ENCODE peak calls at places on chromosomes 3 and 15, in six cellular contexts. G, I, P, Y, X and R are unnamed samples.

GRCh38 chr3:11835028-11835639 is 11.6 kb downstream of the TAMM41 start:
- DNase-seq in G (no peak), X (no peak), P (peak; percentile 43), Y (no peak), I (no peak), R (peak; percentile 74)

GRCh38 chr3:160756907-160757623 is 1.0 kb downstream of the PPM1L start:
- DNase-seq in P (no peak), I (peak; percentile 11), Y (no peak), G (no peak), X (peak; percentile 13), R (no peak)

GRCh38 chr3:171862993-171863521 is 19.9 kb downstream of the TMEM212 start:
- DNase-seq in I (no peak), X (no peak), P (peak; percentile 54), Y (no peak), G (no peak), R (peak; percentile 87)

GRCh38 chr3:63456901-63457300 is 178.8 kb downstream of the SYNPR start:
- DNase-seq in P (no peak), I (no peak), X (no peak), Y (no peak), G (no peak), R (no peak)

GRCh38 chr3:189712906-189713483 is 81.8 kb downstream of the TP63 start:
- DNase-seq in I (no peak), Y (no peak), P (peak; percentile 79), X (no peak), G (no peak), R (peak; percentile 10)

GRCh38 chr15:56261854-56262509 is 18.3 kb upstream of the RFX7 start:
- DNase-seq in I (no peak), G (no peak), X (peak; percentile 66), Y (peak; percentile 6), P (no peak), R (no peak)

GRCh38 chr15:51878446-51879386 is 49.3 kb downstream of the TMOD3 start:
- DNase-seq in P (peak; percentile 89), Y (peak; percentile 31), G (no peak), X (no peak), I (no peak), R (peak; percentile 83)

GRCh38 chr15:69037482-69037881 is 23.0 kb downstream of the NOX5 start:
- DNase-seq in X (no peak), I (no peak), P (no peak), G (no peak), Y (no peak), R (no peak)

GRCh38 chr15:44574734-44575133 is 37.8 kb downstream of the EIF3J start:
- DNase-seq in P (no peak), X (no peak), I (no peak), Y (no peak), G (no peak), R (no peak)

GRCh38 chr15:44569316-44569715 is 32.4 kb downstream of the EIF3J start:
- DNase-seq in X (no peak), I (no peak), G (no peak), Y (no peak), P (no peak), R (no peak)

GRCh38 chr15:44568338-44568737 is 31.4 kb downstream of the EIF3J start:
- DNase-seq in X (no peak), G (no peak), I (no peak), P (no peak), Y (no peak), R (no peak)

DNA sequence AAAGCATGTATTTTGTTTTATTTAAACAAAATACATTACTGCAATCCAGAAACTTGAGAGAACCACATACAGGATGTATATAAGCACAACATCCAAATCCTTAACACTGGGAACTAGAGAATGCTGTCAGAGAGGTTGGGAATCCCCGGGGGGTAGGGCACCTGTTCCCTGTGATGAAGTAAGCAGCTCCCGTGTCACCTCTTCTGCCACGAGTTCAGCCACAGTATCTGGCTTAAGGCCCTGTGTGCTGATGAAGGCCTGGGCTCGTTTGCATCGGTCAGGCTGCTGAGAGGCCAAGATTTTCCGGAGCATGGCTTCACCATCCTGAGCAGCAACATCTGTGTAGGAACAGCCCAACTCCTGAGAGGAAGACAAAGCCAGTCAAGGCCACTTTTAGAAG is 36.4 kb downstream of the EIF3J start:
- DNase-seq in X (no peak), G (no peak), Y (no peak), I (no peak), P (no peak), R (no peak)
- H3K36me3 ChIP-seq in X (no peaks in the 10 kb centered on the region), G (peaks cover 25% of the 10 kb centered on the region), Y (peaks cover 3% of the 10 kb centered on the region), I (peaks cover 16% of the 10 kb centered on the region), P (peaks cover 43% of the 10 kb centered on the region), R (peaks cover 47% of the 10 kb centered on the region)

DNA sequence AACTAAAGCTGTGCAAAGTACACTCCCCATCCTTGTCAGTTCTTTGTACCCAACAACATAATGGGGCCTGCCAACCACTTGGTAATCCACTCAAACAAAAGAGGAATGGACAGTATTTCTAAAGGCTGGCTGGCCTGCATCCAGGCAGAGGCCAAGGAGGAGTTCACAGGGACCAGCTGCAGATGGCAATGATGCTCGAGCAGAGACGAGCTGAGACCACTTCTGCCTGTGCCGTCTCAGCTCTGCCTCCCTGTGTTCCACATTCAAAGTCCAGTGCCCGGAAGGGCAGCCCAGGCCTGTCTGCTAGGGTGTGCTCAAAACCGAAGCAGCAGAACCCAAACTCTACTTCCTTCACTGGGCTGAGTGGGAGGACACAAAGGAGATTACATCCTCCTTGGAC is 14.3 kb downstream of the CXCR6 start:
- DNase-seq in P (no peak), X (no peak), Y (no peak), G (no peak), I (no peak), R (no peak)
- H3K36me3 ChIP-seq in P (peaks cover 61% of the 10 kb centered on the region), X (no peaks in the 10 kb centered on the region), Y (peaks cover 43% of the 10 kb centered on the region), G (peaks cover 94% of the 10 kb centered on the region), I (peaks cover 75% of the 10 kb centered on the region), R (peaks cover 84% of the 10 kb centered on the region)

DNA sequence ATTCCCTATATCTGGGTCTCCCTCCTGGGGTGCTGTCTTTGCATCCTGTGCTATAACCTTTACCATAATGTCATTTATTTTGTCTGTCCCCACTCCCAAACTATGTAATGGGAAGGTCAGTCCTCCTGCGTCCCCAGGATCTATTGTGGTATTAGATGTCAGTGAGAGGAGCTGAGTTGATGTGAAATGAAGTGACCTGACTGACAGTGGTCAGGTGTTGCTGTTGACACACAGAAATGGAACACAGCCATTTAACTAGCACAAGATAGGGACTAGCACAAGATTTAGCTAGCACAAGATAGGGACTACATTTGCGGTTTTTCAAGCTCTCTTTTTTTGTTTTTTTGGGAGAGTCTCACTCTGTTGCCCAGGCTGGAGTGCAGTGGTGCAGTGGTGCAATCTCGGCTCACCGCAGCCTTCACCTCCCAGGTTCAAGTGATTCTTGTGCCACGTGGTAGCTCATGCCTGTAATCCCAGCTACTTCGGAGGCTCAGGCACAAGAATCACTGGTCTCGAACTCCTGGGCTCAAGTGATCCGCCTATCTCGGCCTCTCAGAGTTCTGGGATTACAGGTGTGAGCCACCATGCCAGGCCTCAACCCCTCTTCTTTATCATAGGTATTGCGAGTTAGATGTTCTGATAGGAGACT is 5.2 kb downstream of the NGRN start:
- DNase-seq in P (no peak), X (no peak), I (no peak), G (no peak), Y (no peak), R (no peak)
- H3K36me3 ChIP-seq in P (peaks cover 43% of the 10 kb centered on the region), X (no peaks in the 10 kb centered on the region), I (peaks cover 25% of the 10 kb centered on the region), G (peaks cover 28% of the 10 kb centered on the region), Y (peaks cover 3% of the 10 kb centered on the region), R (peaks cover 45% of the 10 kb centered on the region)

DNA sequence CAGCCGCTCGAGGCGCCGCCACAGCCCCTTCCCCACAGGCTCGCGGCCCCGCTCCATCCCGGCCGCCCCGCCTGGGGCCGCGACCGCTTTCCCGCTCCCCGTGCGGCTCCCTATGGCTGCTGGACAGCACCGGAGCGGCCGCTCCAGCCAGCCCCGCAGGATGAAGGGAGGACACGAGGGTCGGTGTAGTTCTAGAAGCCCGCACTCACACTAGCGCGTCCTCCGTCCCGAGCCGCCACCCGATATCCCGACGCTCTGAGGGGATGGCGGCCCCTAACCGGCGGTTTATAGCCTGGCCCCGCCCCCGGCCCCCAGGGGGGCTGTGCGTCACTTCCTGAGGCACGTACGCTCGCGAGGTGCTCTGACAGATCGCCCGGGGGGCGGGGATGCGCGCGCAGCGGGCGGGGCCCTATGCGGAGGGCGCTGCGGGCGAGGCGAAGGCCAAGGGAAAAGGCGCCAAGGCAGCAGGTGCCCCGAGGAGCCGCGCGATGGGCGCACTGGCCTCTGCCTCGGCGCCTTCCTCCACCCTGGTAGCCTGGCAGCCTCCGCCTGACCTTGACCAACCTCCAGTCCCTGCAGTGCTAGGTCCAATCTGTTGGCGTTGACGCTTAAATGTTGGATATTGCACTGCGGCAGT is at the start of gene TFRC:
- DNase-seq in Y (peak; percentile 97), I (peak; percentile 95), X (peak; percentile 97), P (peak; percentile 91), G (peak; percentile 90), R (peak; percentile 97)
- H3K36me3 ChIP-seq in Y (no peaks in the 10 kb centered on the region), I (no peaks in the 10 kb centered on the region), X (no peaks in the 10 kb centered on the region), P (no peaks in the 10 kb centered on the region), G (no peaks in the 10 kb centered on the region), R (no peaks in the 10 kb centered on the region)

GRCh38 chr15:65583701-65584100 is 27.2 kb downstream of the INTS14 start:
- DNase-seq in X (peak; percentile 13), I (peak; percentile 61), G (no peak), P (peak; percentile 86), Y (no peak), R (peak; percentile 30)

GRCh38 chr15:65580287-65580686 is 30.6 kb downstream of the INTS14 start:
- DNase-seq in X (no peak), G (no peak), P (peak; percentile 75), I (no peak), Y (no peak), R (peak; percentile 56)

GRCh38 chr15:65587094-65587493 is 23.8 kb downstream of the INTS14 start:
- DNase-seq in G (no peak), P (no peak), X (no peak), Y (no peak), I (no peak), R (no peak)

GRCh38 chr15:65579762-65580161 is 31.2 kb downstream of the INTS14 start:
- DNase-seq in I (no peak), G (no peak), X (no peak), P (no peak), Y (no peak), R (no peak)

DNA sequence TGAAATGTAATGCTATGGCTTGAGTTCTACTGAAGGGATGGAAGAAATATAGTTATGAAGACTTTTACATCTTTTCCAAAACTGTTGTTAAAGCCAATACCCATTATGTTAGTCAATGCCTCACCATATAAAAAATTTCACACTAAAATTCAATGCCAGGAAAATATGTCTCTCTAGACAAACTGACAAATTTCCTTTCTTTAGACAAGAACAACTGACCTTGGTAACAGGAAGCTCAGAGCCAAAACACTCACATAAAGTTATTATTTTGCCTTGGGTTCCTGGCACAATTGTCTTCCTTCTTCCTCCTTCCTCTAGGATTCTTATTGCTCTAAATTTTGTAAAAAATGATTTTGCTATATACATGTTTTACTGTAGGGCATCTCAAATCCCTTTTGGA is 26.7 kb downstream of the INTS14 start:
- DNase-seq in I (no peak), G (no peak), Y (no peak), X (no peak), P (no peak), R (no peak)
- H3K36me3 ChIP-seq in I (peaks cover 19% of the 10 kb centered on the region), G (peaks cover 28% of the 10 kb centered on the region), Y (peaks cover 25% of the 10 kb centered on the region), X (no peaks in the 10 kb centered on the region), P (peaks cover 11% of the 10 kb centered on the region), R (peaks cover 83% of the 10 kb centered on the region)

DNA sequence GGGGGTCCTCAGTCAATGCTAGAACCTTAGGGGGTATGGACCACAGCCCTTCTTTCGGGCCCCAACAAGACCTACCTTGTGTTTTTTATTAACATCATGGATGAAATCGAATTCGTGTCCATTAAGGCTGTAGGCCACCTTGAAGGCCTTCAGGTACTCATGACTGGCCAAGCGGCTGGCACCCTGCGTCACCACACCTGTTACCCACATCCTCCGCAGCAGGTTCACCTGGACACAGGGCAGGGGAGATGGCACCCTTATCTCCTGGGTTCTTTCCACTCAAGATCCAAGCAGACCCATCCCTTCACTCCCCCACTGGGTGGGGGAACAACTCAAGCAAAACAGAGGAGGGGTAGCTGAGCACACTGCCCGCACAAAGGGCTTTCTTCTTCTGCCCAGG is 6.6 kb downstream of the MFGE8 start:
- DNase-seq in I (no peak), G (no peak), Y (no peak), P (no peak), X (no peak), R (no peak)
- H3K36me3 ChIP-seq in I (no peaks in the 10 kb centered on the region), G (no peaks in the 10 kb centered on the region), Y (no peaks in the 10 kb centered on the region), P (peaks cover 74% of the 10 kb centered on the region), X (no peaks in the 10 kb centered on the region), R (peaks cover 82% of the 10 kb centered on the region)